ENCODE peak calls at places on chromosomes 1 and 21, in four cellular contexts. T, K, Z and E are unnamed samples.

GRCh38 chr1:6222644-6223043 is 13.1 kb downstream of the ICMT start:
- DNase-seq in Z (no peak), K (no peak), T (no peak), E (peak)

GRCh38 chr21:43694437-43695079 is 24.4 kb upstream of the PDXK start:
- DNase-seq in Z (no peak), T (no peak), K (no peak), E (no peak)

GRCh38 chr1:5856246-5856815 is 135.9 kb downstream of the NPHP4 start:
- DNase-seq in K (no peak), Z (no peak), T (no peak), E (no peak)

GRCh38 chr1:109819365-109819764 is 55.6 kb upstream of the EPS8L3 start:
- DNase-seq in T (no peak), Z (no peak), K (no peak), E (no peak)

GRCh38 chr1:92567211-92567868 is 80.6 kb upstream of the GFI1 start:
- DNase-seq in T (no peak), K (no peak), Z (no peak), E (no peak)

GRCh38 chr1:36384542-36385409 is 948 bp downstream of the STK40 start:
- DNase-seq in K (peak), Z (no peak), T (peak), E (peak)

GRCh38 chr1:203093754-203094410 is 8.1 kb upstream of the MYOG start:
- DNase-seq in Z (no peak), T (no peak), K (no peak), E (no peak)

GRCh38 chr1:59750612-59751395 is 63.9 kb upstream of the HOOK1 start:
- DNase-seq in Z (no peak), K (no peak), T (no peak), E (peak)

GRCh38 chr1:208216062-208216461 is 28.1 kb downstream of the PLXNA2 start:
- DNase-seq in Z (no peak), K (no peak), T (no peak), E (no peak)

GRCh38 chr1:180540697-180541594 is 17.8 kb upstream of the OVAAL start:
- DNase-seq in T (no peak), Z (no peak), K (no peak), E (no peak)